ENCODE peak calls at places on chromosomes 6 and 20, in eight cellular contexts. B is heart left ventricle; S is A673; A is HAP-1; Y is effector memory CD4-positive, alpha-beta T cell; J is mammary epithelial cell; P is upper lobe of left lung; Z is right lobe of liver. O is an unnamed sample. For H3K4me1 and H3K36me3, the result is how much of the 10 kb centered on the place peaks cover.

GRCh38 chr6:108748063-108748462 is 100.2 kb upstream of the ARMC2 start:
- DNase-seq in B (no peak), S (no peak), A (no peak), Y (no peak), J (peak), P (no peak), Z (no peak), O (no peak)

GRCh38 chr6:149182262-149182661 is 135.2 kb upstream of the TAB2 start:
- DNase-seq in B (no peak), S (no peak), A (no peak), Y (no peak), J (no peak), P (no peak), Z (no peak), O (no peak)

GRCh38 chr20:5642155-5642981 is 107.8 kb upstream of the SHLD1 start:
- DNase-seq in B (no peak), S (peak), A (no peak), Y (no peak), J (peak), P (peak), Z (no peak), O (no peak)

GRCh38 chr6:101089640-101090039 is 208.5 kb upstream of the ASCC3 start:
- DNase-seq in B (no peak), S (no peak), A (no peak), Y (no peak), J (no peak), P (no peak), Z (no peak), O (no peak)

GRCh38 chr20:17624551-17625245 is 54.8 kb downstream of the DSTN start:
- DNase-seq in B (no peak), S (no peak), A (no peak), Y (no peak), J (no peak), P (no peak), Z (peak), O (no peak)

GRCh38 chr6:145929037-145929633 is 35.0 kb downstream of the SHPRH start:
- DNase-seq in B (no peak), S (peak), A (peak), Y (no peak), J (peak), P (no peak), Z (no peak), O (no peak)

GRCh38 chr6:32553037-32553742 is 23.1 kb upstream of the HLA-DRB5 start:
- DNase-seq in B (no peak), S (no peak), A (no peak), Y (no peak), J (no peak), P (no peak), Z (no peak), O (no peak)

GRCh38 chr6:101758338-101758737 is 364.8 kb downstream of the GRIK2 start:
- DNase-seq in B (no peak), S (no peak), A (peak), Y (no peak), J (no peak), P (no peak), Z (no peak), O (no peak)

GRCh38 chr6:28923318-28924102 is at the start of gene TRIM27:
- DNase-seq in B (peak), S (peak), A (peak), Y (peak), J (peak), P (peak), Z (peak), O (peak)

GRCh38 chr20:56353356-56353755 is 5.4 kb upstream of the FAM210B start:
- DNase-seq in B (no peak), S (no peak), A (no peak), Y (no peak), J (no peak), P (no peak), Z (no peak), O (no peak)

GRCh38 chr20:12053348-12053747 is 135.7 kb downstream of the BTBD3 start:
- DNase-seq in B (no peak), S (peak), A (no peak), Y (no peak), J (peak), P (no peak), Z (no peak), O (no peak)

GRCh38 chr6:136566007-136566487 is 15.8 kb upstream of the MAP7 start:
- DNase-seq in B (no peak), S (no peak), A (no peak), Y (no peak), J (no peak), P (peak), Z (peak), O (no peak)

GRCh38 chr6:156175971-156176421 is 601.2 kb upstream of the ARID1B start:
- DNase-seq in B (peak), S (peak), A (peak), Y (no peak), J (no peak), P (peak), Z (no peak), O (no peak)

GRCh38 chr6:149897015-149897697 is 757 bp downstream of the RAET1E start:
- DNase-seq in B (peak), S (peak), A (no peak), Y (no peak), J (peak), P (peak), Z (peak), O (no peak)

GRCh38 chr20:12936524-12936923 is 72.2 kb upstream of the SPTLC3 start:
- DNase-seq in B (no peak), S (no peak), A (no peak), Y (no peak), J (no peak), P (no peak), Z (no peak), O (no peak)

GRCh38 chr6:3795836-3796395 is 44.4 kb upstream of the PXDC1 start:
- DNase-seq in B (no peak), S (no peak), A (no peak), Y (no peak), J (no peak), P (no peak), Z (no peak), O (no peak)
- H3K4me1 ChIP-seq in B (under half), S (under half), A (under half), Y (under half), J (under half), P (under half), Z (under half), O (under half)

DNA sequence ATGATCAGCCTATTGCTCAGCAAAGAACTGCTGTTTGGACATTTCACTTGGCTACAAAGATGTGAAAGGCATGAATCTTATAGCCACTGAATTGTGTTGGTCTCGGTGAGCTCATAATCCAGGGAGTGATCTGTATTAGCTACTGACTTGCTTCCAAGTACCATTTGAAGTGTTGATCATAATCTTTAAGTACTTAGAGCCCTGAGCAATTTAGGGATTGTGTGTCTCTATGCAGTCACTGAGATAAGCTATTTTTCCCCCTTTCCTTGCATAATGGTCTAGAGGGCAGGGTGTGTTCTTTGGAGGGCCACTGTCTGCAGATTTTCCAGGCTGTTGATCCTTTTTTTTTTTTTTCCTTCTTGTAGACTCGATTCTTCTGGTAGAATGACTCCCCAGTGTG is 393.7 kb downstream of the ESR1 start:
- DNase-seq in B (no peak), S (no peak), A (peak), Y (no peak), J (no peak), P (no peak), Z (no peak), O (no peak)
- H3K36me3 ChIP-seq in B (under half), S (under half), A (under half), Y (under half), J (under half), P (under half), Z (under half), O (under half)

GRCh38 chr20:10639051-10639761 is 34.6 kb downstream of the JAG1 start:
- DNase-seq in B (no peak), S (no peak), A (no peak), Y (no peak), J (no peak), P (no peak), Z (no peak), O (no peak)
- H3K4me1 ChIP-seq in B (half or more), S (under half), A (under half), Y (under half), J (under half), P (under half), Z (under half), O (under half)

GRCh38 chr20:40677343-40677924 is 11.6 kb downstream of the MAFB start:
- DNase-seq in B (no peak), S (no peak), A (no peak), Y (no peak), J (no peak), P (no peak), Z (no peak), O (no peak)
- H3K36me3 ChIP-seq in B (under half), S (under half), A (under half), Y (under half), J (under half), P (under half), Z (under half), O (under half)

DNA sequence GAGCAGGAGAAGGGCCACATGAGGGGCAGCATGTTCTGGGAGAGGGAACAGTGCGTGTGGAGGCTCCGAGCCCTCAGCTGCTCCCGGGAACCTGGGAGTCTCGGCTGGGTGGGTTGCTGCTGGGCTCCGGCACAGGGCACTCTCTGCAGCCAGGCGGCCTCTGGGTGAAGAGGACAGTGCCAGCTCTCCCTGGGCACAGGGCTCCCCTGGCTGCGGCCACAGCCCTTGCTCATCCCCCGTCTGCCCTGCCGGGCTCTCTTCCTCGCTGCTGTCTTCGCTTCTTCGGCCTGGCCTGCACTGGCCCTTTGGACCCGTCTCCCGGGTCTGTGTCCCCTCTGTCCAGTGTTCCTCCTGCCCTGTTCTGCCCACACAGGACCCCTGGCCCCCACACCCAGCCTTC is 48.2 kb downstream of the CDH4 start:
- DNase-seq in B (no peak), S (no peak), A (no peak), Y (no peak), J (no peak), P (no peak), Z (no peak), O (no peak)
- H3K4me1 ChIP-seq in B (under half), S (under half), A (under half), Y (under half), J (under half), P (under half), Z (under half), O (under half)

GRCh38 chr6:39698789-39699188 is 26.4 kb downstream of the KIF6 start:
- DNase-seq in B (no peak), S (no peak), A (no peak), Y (no peak), J (no peak), P (no peak), Z (no peak), O (no peak)
- H3K36me3 ChIP-seq in B (under half), S (under half), A (under half), Y (under half), J (under half), P (under half), Z (under half), O (under half)

GRCh38 chr6:98931710-98932109 is 16.0 kb downstream of the FBXL4 start:
- DNase-seq in B (no peak), S (no peak), A (no peak), Y (no peak), J (no peak), P (no peak), Z (no peak), O (no peak)

GRCh38 chr6:98924647-98925046 is 23.1 kb downstream of the FBXL4 start:
- DNase-seq in B (peak), S (no peak), A (no peak), Y (no peak), J (no peak), P (no peak), Z (peak), O (no peak)

GRCh38 chr6:98929498-98930060 is 18.2 kb downstream of the FBXL4 start:
- DNase-seq in B (no peak), S (no peak), A (no peak), Y (no peak), J (no peak), P (no peak), Z (no peak), O (no peak)

GRCh38 chr6:98928688-98929087 is 19.1 kb downstream of the FBXL4 start:
- DNase-seq in B (no peak), S (no peak), A (no peak), Y (no peak), J (no peak), P (no peak), Z (no peak), O (no peak)

GRCh38 chr6:98927534-98927933 is 20.2 kb downstream of the FBXL4 start:
- DNase-seq in B (peak), S (no peak), A (no peak), Y (no peak), J (no peak), P (no peak), Z (peak), O (no peak)
- H3K4me1 ChIP-seq in B (under half), S (under half), A (under half), Y (under half), J (under half), P (under half), Z (under half), O (under half)